ENCODE peak calls at places on chromosome X, in four cellular contexts. One of them, this sample, is unnamed.

GRCh38 chrX:103356897-103357296 is 591 bp downstream of the TCEAL9 start:
- DNase-seq in occipital lobe: no peak
- DNase-seq in RWPE1: no peak
- DNase-seq in GM19239: no peak
- DNase-seq in this sample: peak

GRCh38 chrX:135393046-135393445 is 28.7 kb upstream of the SMIM10L2A start:
- DNase-seq in RWPE1: no peak
- DNase-seq in GM19239: no peak
- DNase-seq in occipital lobe: no peak
- DNase-seq in this sample: no peak

GRCh38 chrX:114611018-114611619 is 27.2 kb downstream of the HTR2C start:
- DNase-seq in occipital lobe: no peak
- DNase-seq in RWPE1: peak
- DNase-seq in GM19239: no peak
- DNase-seq in this sample: no peak

GRCh38 chrX:12349201-12349600 is 210.9 kb downstream of the FRMPD4 start:
- DNase-seq in GM19239: no peak
- DNase-seq in RWPE1: no peak
- DNase-seq in occipital lobe: no peak
- DNase-seq in this sample: no peak

GRCh38 chrX:24979081-24979480 is 36.7 kb downstream of the ARX start:
- DNase-seq in occipital lobe: no peak
- DNase-seq in RWPE1: no peak
- DNase-seq in GM19239: no peak
- DNase-seq in this sample: no peak

GRCh38 chrX:139720136-139720535 is 12.2 kb upstream of the MCF2 start:
- DNase-seq in RWPE1: peak
- DNase-seq in GM19239: no peak
- DNase-seq in occipital lobe: no peak
- DNase-seq in this sample: no peak

GRCh38 chrX:110281377-110281776 is 36.5 kb downstream of the AMMECR1 start:
- DNase-seq in occipital lobe: no peak
- DNase-seq in RWPE1: no peak
- DNase-seq in GM19239: no peak
- DNase-seq in this sample: no peak

GRCh38 chrX:110258552-110258951 is 59.3 kb downstream of the AMMECR1 start:
- DNase-seq in GM19239: no peak
- DNase-seq in occipital lobe: no peak
- DNase-seq in RWPE1: peak
- DNase-seq in this sample: no peak

GRCh38 chrX:53116101-53116500 is 22.2 kb downstream of the KANTR start:
- DNase-seq in RWPE1: no peak
- DNase-seq in occipital lobe: no peak
- DNase-seq in GM19239: no peak
- DNase-seq in this sample: no peak

GRCh38 chrX:80014141-80014940 is at the start of gene TBX22:
- DNase-seq in GM19239: no peak
- DNase-seq in RWPE1: no peak
- DNase-seq in occipital lobe: no peak
- DNase-seq in this sample: no peak

GRCh38 chrX:20254712-20255299 is 11.9 kb downstream of the RPS6KA3 start:
- DNase-seq in RWPE1: no peak
- DNase-seq in occipital lobe: no peak
- DNase-seq in GM19239: no peak
- DNase-seq in this sample: no peak

GRCh38 chrX:39473812-39474211 is 623.9 kb downstream of the BCOR start:
- DNase-seq in occipital lobe: no peak
- DNase-seq in RWPE1: no peak
- DNase-seq in GM19239: no peak
- DNase-seq in this sample: no peak

GRCh38 chrX:152070186-152070585 is 68.2 kb downstream of the MAGEA10 start:
- DNase-seq in occipital lobe: no peak
- DNase-seq in RWPE1: peak
- DNase-seq in GM19239: no peak
- DNase-seq in this sample: no peak

GRCh38 chrX:9339603-9340569 is 125.0 kb upstream of the TBL1X start:
- DNase-seq in RWPE1: no peak
- DNase-seq in occipital lobe: no peak
- DNase-seq in GM19239: no peak
- DNase-seq in this sample: no peak